ENCODE peak calls at places on chromosomes 1 and 21, in six cellular contexts. D is CD8-positive, alpha-beta memory T cell; U is psoas muscle; E is prostate gland; J is Panc1; I is CD8-positive, alpha-beta T cell. C is an unnamed sample.

GRCh38 chr1:241391926-241392710 is 35.1 kb upstream of the RGS7 start:
- DNase-seq in D (no peak), U (no peak), E (no peak), J (no peak), I (no peak), C (no peak)

GRCh38 chr1:37423810-37424209 is 50.6 kb upstream of the ZC3H12A start:
- DNase-seq in D (no peak), U (no peak), E (no peak), J (no peak), I (no peak), C (no peak)

GRCh38 chr1:19525607-19526545 is 40.5 kb upstream of the CAPZB start:
- DNase-seq in D (no peak), U (no peak), E (no peak), J (no peak), I (no peak), C (no peak)

GRCh38 chr1:227388771-227389170 is 70.5 kb upstream of the CDC42BPA start:
- DNase-seq in D (no peak), U (no peak), E (no peak), J (no peak), I (no peak), C (no peak)

GRCh38 chr1:177569476-177569875 is 398.7 kb downstream of the BRINP2 start:
- DNase-seq in D (no peak), U (no peak), E (no peak), J (no peak), I (no peak), C (no peak)

GRCh38 chr1:228457396-228458176 is 29.6 kb upstream of the RNF187 start:
- DNase-seq in D (peak; percentile 93), U (peak; percentile 83), E (peak; percentile 89), J (peak; percentile 86), I (peak; percentile 85), C (peak; percentile 92)

GRCh38 chr1:10283318-10283984 is 73.1 kb downstream of the KIF1B start:
- DNase-seq in D (no peak), U (no peak), E (no peak), J (no peak), I (no peak), C (no peak)

GRCh38 chr1:166119678-166120077 is 47.1 kb downstream of the FAM78B start:
- DNase-seq in D (no peak), U (no peak), E (no peak), J (no peak), I (no peak), C (no peak)

GRCh38 chr21:44999972-45000636 is 60.3 kb downstream of the SLX9 start:
- DNase-seq in D (no peak), U (peak; percentile 15), E (no peak), J (no peak), I (no peak), C (peak; percentile 73)

GRCh38 chr1:153432874-153433681 is 16.8 kb downstream of the S100A7A start:
- DNase-seq in D (no peak), U (no peak), E (no peak), J (no peak), I (no peak), C (no peak)

DNA sequence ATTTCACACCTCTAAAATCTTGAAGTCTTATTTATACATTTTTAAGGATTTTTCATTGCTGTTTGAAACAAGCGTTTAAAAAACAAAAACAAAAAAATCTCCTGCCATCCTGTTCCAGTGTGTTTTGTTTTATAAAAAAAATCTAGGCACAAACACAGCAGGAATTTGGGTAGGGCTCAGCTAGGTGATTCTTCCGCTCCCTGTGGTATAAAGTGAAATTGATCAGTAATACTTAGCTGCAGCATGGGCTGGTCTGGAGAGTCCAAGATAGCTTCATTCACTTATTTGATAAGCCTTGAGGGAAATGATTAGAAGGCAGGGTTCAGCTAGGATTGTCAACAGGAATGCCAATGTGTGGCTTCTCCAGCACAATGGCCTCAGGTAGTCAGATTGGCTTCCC is 25.7 kb downstream of the ATF3 start:
- DNase-seq in D (no peak), U (no peak), E (no peak), J (no peak), I (no peak), C (no peak)
- H3K4me3 ChIP-seq in D (no peak overlapping the region), U (no peak overlapping the region), E (no peak overlapping the region), J (no peak overlapping the region), I (no peak overlapping the region), C (no peak overlapping the region)

DNA sequence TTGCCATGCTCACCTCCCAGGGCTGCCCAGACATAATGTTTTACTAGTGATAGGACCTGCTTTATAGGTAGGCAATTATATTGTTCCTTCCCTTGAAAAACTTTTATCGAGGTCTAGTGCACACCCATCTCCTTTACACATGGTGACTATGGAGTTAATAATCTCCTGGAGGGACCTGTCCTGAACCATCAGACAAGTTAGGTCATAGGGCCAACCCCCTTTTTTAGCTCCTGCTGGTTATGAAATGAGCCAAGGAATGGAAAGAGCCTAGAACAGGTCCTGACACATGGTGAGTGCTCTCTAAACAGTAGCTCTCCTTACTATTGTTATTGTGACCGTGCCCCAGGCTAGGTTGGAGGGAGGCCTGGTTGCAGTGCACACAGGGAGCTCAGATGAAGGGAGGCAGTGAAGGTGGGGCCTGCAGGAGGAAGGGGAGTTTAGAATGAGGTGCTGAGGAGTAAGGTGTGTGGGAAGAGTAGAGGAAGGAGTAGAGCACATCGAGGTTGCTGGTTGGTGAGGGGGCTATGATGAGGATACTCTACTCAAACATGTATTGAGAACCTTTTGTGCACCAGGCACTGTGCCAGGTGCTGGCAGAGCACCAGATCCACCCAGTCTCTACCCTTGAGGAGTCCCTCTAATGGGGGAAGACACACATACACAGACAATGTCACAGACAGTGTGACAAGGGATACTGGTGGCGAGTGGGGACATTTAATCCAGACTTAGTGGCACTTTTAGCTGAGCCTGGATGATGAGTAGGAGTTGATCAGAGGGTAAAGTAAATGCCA is 14.1 kb upstream of the LMNA start:
- DNase-seq in D (no peak), U (no peak), E (no peak), J (no peak), I (no peak), C (no peak)
- H3K4me1 ChIP-seq in D (peaks cover 43% of the 10 kb centered on the region), U (peaks cover 42% of the 10 kb centered on the region), E (peaks cover 18% of the 10 kb centered on the region), J (peaks cover 43% of the 10 kb centered on the region), I (peaks cover 34% of the 10 kb centered on the region), C (no peaks in the 10 kb centered on the region)

DNA sequence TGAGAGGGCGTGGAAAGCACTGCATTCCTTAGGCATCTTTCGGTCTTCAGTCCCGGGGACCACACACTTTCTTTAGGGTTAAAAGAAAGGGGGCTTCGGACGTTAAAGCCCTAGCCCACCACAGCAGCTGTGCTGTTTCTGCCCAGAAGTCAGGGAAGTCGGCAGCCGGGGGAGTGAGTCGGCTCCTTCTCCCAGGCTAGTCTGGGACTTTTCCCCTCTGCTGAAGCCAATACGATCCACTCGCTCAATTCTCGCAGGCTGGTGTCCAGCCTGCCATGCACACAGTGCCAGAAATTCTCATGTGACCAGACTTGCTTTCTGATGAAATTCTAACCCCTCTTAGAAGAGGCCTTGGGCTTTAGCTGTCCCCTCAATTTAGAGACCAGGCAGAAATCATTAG is 67.7 kb downstream of the BCAR3 start:
- DNase-seq in D (no peak), U (no peak), E (peak; percentile 46), J (no peak), I (no peak), C (no peak)
- H3K4me3 ChIP-seq in D (no peak overlapping the region), U (peak overlapping the region; percentile 76), E (peak overlapping the region; percentile 13), J (peak overlapping the region; percentile 36), I (no peak overlapping the region), C (peak overlapping the region; percentile 73)

GRCh38 chr1:93840956-93841482 is 38.0 kb downstream of the DNTTIP2 start:
- DNase-seq in D (no peak), U (no peak), E (no peak), J (no peak), I (no peak), C (no peak)
- H3K4me1 ChIP-seq in D (peaks cover 17% of the 10 kb centered on the region), U (peaks cover 31% of the 10 kb centered on the region), E (no peaks in the 10 kb centered on the region), J (peaks cover 4% of the 10 kb centered on the region), I (peaks cover 14% of the 10 kb centered on the region), C (no peaks in the 10 kb centered on the region)

DNA sequence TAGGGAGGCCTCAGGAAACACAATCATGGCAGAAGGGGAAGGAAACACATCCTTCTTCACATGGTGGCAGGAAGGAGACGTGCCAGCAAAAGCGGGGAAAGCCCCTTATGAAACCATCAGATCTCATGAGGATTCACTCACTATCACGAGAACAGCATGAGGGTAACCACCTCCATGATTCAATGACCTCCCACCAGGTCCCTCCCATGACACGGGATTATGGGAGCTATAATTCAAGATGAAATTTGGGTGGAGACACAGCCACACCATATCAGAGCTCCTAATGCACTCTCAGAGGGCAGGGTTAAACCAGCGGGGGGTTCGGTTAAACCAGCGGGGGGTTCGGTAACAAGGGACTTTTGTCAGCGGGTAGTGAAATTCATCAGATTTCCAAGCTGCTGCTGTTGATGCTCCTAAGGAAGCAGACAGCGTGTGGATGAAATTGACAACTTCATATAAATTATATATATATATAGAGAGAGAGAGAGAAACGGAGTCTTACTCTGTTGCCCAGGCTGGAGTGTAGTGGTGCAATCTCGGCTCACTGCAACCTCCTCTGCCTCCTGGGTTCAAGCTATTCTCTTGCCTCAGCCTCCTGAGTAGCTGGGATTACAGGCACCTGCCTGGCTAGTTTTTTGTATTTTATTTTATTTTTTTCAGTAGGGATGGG is 4.3 kb downstream of the CSTB start:
- DNase-seq in D (no peak), U (no peak), E (no peak), J (no peak), I (no peak), C (no peak)
- H3K4me3 ChIP-seq in D (no peak overlapping the region), U (no peak overlapping the region), E (no peak overlapping the region), J (no peak overlapping the region), I (no peak overlapping the region), C (no peak overlapping the region)

GRCh38 chr1:34828611-34829010 is 30.9 kb downstream of the SMIM12 start:
- DNase-seq in D (no peak), U (no peak), E (no peak), J (no peak), I (no peak), C (no peak)
- H3K4me1 ChIP-seq in D (no peaks in the 10 kb centered on the region), U (no peaks in the 10 kb centered on the region), E (no peaks in the 10 kb centered on the region), J (no peaks in the 10 kb centered on the region), I (no peaks in the 10 kb centered on the region), C (peaks cover 4% of the 10 kb centered on the region)

GRCh38 chr21:33069994-33070811 is at the start of gene OLIG1:
- DNase-seq in D (no peak), U (peak; percentile 33), E (peak; percentile 31), J (no peak), I (no peak), C (no peak)
- H3K4me3 ChIP-seq in D (no peak within 1 kb of the TSS), U (peak within 1 kb of the TSS; percentile 68), E (peak within 1 kb of the TSS; percentile 19), J (no peak within 1 kb of the TSS), I (peak within 1 kb of the TSS; percentile 36), C (no peak within 1 kb of the TSS)

GRCh38 chr1:201359873-201360210 is 17.6 kb downstream of the TNNT2 start:
- DNase-seq in D (no peak), U (no peak), E (no peak), J (no peak), I (no peak), C (peak; percentile 15)
- H3K4me1 ChIP-seq in D (no peaks in the 10 kb centered on the region), U (no peaks in the 10 kb centered on the region), E (no peaks in the 10 kb centered on the region), J (no peaks in the 10 kb centered on the region), I (no peaks in the 10 kb centered on the region), C (no peaks in the 10 kb centered on the region)

DNA sequence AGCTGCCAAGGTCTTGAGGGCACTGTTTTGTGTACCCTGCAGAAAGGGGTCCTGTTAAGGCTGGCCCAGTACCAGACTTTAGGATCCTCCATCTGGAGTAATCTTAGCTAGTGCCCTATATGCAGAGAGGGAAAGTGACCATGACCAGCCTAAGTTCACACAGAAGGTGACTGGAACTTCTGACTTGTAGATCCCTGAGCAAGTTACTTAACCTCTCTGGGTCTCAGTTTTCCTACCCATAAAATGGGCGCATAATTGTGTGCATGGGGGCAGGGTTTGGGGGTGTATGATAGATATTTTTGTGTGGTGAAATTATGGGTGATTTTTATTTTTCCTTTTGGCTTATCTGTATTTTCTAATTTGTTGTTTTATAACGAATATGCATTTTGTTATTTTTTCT is 3.3 kb upstream of the SHISAL2A start:
- DNase-seq in D (no peak), U (no peak), E (no peak), J (no peak), I (no peak), C (no peak)
- H3K4me3 ChIP-seq in D (no peak overlapping the region), U (no peak overlapping the region), E (no peak overlapping the region), J (no peak overlapping the region), I (no peak overlapping the region), C (no peak overlapping the region)